ENCODE peak calls at places on chromosomes 13 and 19, in seven cellular contexts. A is mesenchymal stem cell, E is spleen, O is neuronal stem cell, H is GM23338, C is uterus, I is fibroblast of lung. Z is an unnamed sample.

GRCh38 chr19:9667898-9668297 is 7.0 kb downstream of the ZNF562 start:
- DNase-seq in A (no peak), E (no peak), O (no peak), H (no peak), C (no peak), I (no peak), Z (no peak)

GRCh38 chr19:46624958-46625661 is at the start of gene PTGIR:
- DNase-seq in A (peak; percentile 96), E (no peak), O (no peak), H (peak; percentile 40), C (peak; percentile 88), I (peak; percentile 78), Z (peak; percentile 95)

GRCh38 chr13:41802684-41803554 is 158.0 kb downstream of the VWA8 start:
- DNase-seq in A (peak; percentile 75), E (no peak), O (no peak), H (no peak), C (no peak), I (peak; percentile 44), Z (no peak)

GRCh38 chr19:49844138-49844740 is 6.7 kb upstream of the PTOV1 start:
- DNase-seq in A (no peak), E (no peak), O (no peak), H (no peak), C (no peak), I (no peak), Z (no peak)

GRCh38 chr13:27375686-27376326 is 48.6 kb upstream of the GTF3A start:
- DNase-seq in A (peak; percentile 73), E (no peak), O (peak; percentile 65), H (peak; percentile 93), C (peak; percentile 53), I (peak; percentile 76), Z (no peak)

GRCh38 chr13:41985788-41986508 is 25.0 kb upstream of the VWA8 start:
- DNase-seq in A (peak; percentile 32), E (no peak), O (no peak), H (no peak), C (no peak), I (peak; percentile 46), Z (no peak)

GRCh38 chr19:32318884-32319520 is 26.4 kb upstream of the ZNF507 start:
- DNase-seq in A (peak; percentile 25), E (no peak), O (peak; percentile 49), H (peak; percentile 83), C (no peak), I (no peak), Z (no peak)

GRCh38 chr19:42032428-42032827 is 37.6 kb downstream of the GRIK5 start:
- DNase-seq in A (no peak), E (no peak), O (no peak), H (peak; percentile 87), C (no peak), I (peak; percentile 16), Z (no peak)

GRCh38 chr13:97359181-97360057 is 74.5 kb upstream of the RAP2A start:
- DNase-seq in A (peak; percentile 93), E (no peak), O (peak; percentile 68), H (peak; percentile 88), C (peak; percentile 42), I (peak; percentile 92), Z (no peak)

GRCh38 chr19:53824134-53824611 is at the start of gene NLRP12:
- DNase-seq in A (no peak), E (peak; percentile 86), O (no peak), H (no peak), C (no peak), I (no peak), Z (no peak)

GRCh38 chr13:94390881-94391280 is 88.6 kb downstream of the DCT start:
- DNase-seq in A (no peak), E (no peak), O (no peak), H (no peak), C (no peak), I (no peak), Z (no peak)

DNA sequence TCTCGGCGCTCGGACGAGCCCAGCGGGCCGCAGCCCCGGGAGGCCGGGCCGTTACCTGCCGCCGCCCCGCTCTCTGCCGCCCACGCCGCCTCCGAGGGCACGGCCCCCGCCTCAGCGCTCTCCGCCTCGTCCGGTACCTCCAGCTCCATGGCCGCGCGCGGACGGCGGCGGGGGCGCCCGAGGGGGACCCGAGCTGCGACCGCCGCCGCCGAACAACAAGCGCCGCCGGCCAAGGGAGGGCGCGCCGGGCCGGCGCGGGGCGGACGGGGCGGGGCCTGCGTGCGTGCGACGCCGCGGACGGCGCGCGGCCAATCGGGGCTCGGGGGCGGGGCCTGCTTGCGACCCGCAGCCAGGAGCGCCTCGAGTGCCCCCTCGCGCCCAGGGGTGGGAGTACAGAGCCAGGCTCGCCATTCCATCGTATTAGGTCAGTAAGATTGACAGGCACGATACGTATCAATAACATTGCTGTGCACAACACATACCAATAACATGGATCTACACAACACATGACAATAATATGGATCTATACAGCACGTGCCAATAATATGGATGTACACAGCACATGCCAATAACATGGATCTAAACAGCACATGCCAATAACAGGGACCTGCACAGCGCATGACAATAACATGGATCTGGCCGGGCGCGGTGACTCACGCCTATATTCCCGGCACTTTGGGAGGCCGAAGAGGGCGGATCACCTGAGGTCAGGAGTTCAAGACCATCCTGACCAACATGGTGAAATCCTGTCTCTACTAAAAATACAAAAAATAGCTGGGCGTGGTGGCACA is at the start of gene PIP5K1C:
- DNase-seq in A (peak; percentile 79), E (peak; percentile 97), O (peak; percentile 91), H (peak; percentile 94), C (peak; percentile 89), I (peak; percentile 82), Z (peak; percentile 85)
- H3K27ac ChIP-seq in A (peak within 1 kb of the TSS; percentile 69), E (peak within 1 kb of the TSS; percentile 56), O (no peak within 1 kb of the TSS), H (no peak within 1 kb of the TSS), C (peak within 1 kb of the TSS; percentile 88), I (peak within 1 kb of the TSS; percentile 27), Z (peak within 1 kb of the TSS; percentile 97)

GRCh38 chr19:35528218-35529038 is at the start of gene SBSN:
- DNase-seq in A (peak; percentile 54), E (no peak), O (no peak), H (no peak), C (no peak), I (peak; percentile 46), Z (no peak)

GRCh38 chr19:35522745-35523327 is 5.3 kb downstream of the SBSN start:
- DNase-seq in A (no peak), E (no peak), O (no peak), H (no peak), C (no peak), I (no peak), Z (no peak)

GRCh38 chr19:35521124-35521743 is 6.9 kb downstream of the SBSN start:
- DNase-seq in A (no peak), E (no peak), O (no peak), H (peak; percentile 70), C (no peak), I (no peak), Z (peak; percentile 61)

GRCh38 chr19:35525873-35526272 is 2.2 kb downstream of the SBSN start:
- DNase-seq in A (no peak), E (no peak), O (no peak), H (no peak), C (no peak), I (no peak), Z (no peak)

DNA sequence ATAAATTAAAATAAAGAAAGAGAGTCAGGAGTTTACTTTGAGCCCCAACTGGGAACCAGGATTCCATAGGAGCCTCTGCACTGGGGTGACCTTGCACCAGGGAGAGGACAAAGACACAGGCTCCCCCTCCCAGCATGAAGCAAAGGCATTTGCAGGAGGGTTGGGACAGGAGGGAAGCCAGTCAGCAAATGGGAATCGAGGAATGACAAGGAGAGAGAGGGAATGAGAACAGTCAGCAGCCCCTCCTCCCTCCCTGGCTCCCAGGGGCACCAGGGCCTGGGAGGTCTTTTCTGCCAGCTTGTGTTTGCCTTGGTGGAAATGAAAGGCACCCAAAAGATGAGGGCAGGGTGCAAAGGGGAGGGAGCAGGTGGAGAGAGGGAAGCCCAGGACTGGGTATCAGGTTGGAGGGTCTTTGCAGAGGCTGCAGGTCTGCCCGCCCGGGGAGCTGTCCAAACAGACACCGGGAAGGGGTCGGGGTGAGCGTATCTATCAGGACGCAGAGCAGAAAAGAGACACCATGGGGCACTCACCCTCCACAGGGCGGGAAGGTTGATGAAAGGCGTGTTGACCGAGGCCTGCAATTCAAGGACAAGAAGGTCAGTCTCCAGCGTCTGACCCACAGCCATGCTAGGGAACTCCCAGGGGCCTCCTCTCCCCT is 3.8 kb downstream of the SBSN start:
- DNase-seq in A (no peak), E (no peak), O (no peak), H (peak; percentile 66), C (no peak), I (no peak), Z (no peak)
- H3K4me3 ChIP-seq in A (no peak overlapping the region), E (no peak overlapping the region), O (no peak overlapping the region), H (peak overlapping the region; percentile 47), C (no peak overlapping the region), I (no peak overlapping the region), Z (no peak overlapping the region)

GRCh38 chr19:14555918-14556661 is 15.8 kb downstream of the NDUFB7 start:
- DNase-seq in A (peak; percentile 52), E (no peak), O (no peak), H (no peak), C (no peak), I (no peak), Z (no peak)

GRCh38 chr19:14554382-14554812 is 17.5 kb downstream of the NDUFB7 start:
- DNase-seq in A (no peak), E (no peak), O (no peak), H (peak; percentile 55), C (no peak), I (no peak), Z (no peak)

GRCh38 chr19:14550201-14550754 is 20.9 kb downstream of the TECR start:
- DNase-seq in A (no peak), E (no peak), O (no peak), H (no peak), C (no peak), I (no peak), Z (no peak)

GRCh38 chr19:14553939-14554243 is 18.0 kb downstream of the NDUFB7 start:
- DNase-seq in A (no peak), E (no peak), O (no peak), H (no peak), C (no peak), I (no peak), Z (no peak)

DNA sequence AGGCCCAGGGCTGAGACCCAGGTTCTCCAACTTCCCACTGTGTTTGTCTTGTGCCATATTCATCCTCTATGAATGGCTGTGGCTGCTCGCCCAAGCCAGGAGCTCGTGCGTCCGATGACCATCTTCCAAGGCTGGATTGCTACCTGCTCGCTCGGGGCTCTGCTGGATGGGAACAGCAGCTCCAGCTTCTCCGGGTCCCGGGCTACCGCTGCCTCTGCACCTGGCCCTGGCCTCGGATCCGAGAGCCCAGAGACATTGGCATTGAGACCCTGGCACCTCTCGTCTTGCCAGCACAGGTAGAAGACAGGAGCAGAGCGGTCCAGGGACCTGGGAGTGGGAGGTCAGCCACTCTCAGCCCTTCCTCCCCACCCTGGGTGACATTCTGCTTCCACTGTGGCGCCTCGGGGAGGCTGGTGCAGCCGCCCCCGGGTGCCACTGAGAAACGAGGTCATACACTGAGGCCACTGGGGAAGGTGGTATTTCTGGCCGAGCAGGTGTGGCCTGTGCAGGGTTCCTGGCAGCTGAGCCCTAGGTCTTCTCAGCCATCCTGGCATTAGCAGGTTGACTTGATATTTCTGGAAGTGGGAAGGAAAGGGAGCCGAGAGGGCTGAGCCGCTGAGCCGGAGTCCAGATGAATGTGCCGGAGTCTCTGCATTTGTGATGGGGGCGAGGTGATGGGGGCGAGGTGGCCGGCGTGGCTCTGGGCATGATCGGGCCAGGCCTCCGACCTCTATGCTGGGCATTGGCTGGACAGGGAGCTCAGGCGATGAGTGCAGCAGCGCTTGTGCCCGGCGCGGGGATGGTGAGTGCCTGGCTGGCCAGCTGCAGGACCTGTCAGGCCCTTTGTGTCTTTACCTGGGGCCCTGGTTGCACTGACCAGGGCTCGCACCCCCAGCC is 18.6 kb downstream of the NDUFB7 start:
- DNase-seq in A (no peak), E (no peak), O (no peak), H (no peak), C (no peak), I (no peak), Z (no peak)
- H3K27ac ChIP-seq in A (no peak overlapping the region), E (no peak overlapping the region), O (no peak overlapping the region), H (no peak overlapping the region), C (no peak overlapping the region), I (no peak overlapping the region), Z (no peak overlapping the region)

GRCh38 chr13:49300716-49301589 is 53.2 kb downstream of the CDADC1 start:
- DNase-seq in A (peak; percentile 79), E (peak; percentile 82), O (peak; percentile 52), H (peak; percentile 87), C (peak; percentile 52), I (peak; percentile 84), Z (no peak)
- H3K4me3 ChIP-seq in A (peak overlapping the region; percentile 55), E (no peak overlapping the region), O (no peak overlapping the region), H (no peak overlapping the region), C (peak overlapping the region; percentile 13), I (no peak overlapping the region), Z (peak overlapping the region; percentile 47)

Z was measured in coronary artery.